ENCODE peak calls at places on chromosomes 6 and 20, in nine cellular contexts. One of them, this sample, is unnamed.

GRCh38 chr20:48198951-48199431 is 413.7 kb upstream of the SULF2 start:
- DNase-seq in activated naive CD4-positive, alpha-beta T cell treated with anti-CD3 and anti-CD28 coated beads, Interleukin-2, amount 50 U/mL, for 16 hours: no peak
- DNase-seq in mesendoderm: no peak
- DNase-seq in glutamatergic neuron: no peak
- DNase-seq in right cardiac atrium: no peak
- DNase-seq in mucosa of gallbladder: no peak
- DNase-seq in stimulated activated CD4-positive, alpha-beta T cell treated with anti-CD3 and anti-CD28 coated beads, Interleukin-1b, Interleukin-23, amount 100 ng/mL, for 4 hours: no peak
- DNase-seq in pancreas: no peak
- DNase-seq in cardiac fibroblast: no peak
- DNase-seq in this sample: no peak

GRCh38 chr6:3194535-3195376 is 32.7 kb downstream of the TUBB2B start:
- DNase-seq in pancreas: no peak
- DNase-seq in right cardiac atrium: no peak
- DNase-seq in glutamatergic neuron: peak
- DNase-seq in mucosa of gallbladder: no peak
- DNase-seq in stimulated activated CD4-positive, alpha-beta T cell treated with anti-CD3 and anti-CD28 coated beads, Interleukin-1b, Interleukin-23, amount 100 ng/mL, for 4 hours: no peak
- DNase-seq in activated naive CD4-positive, alpha-beta T cell treated with anti-CD3 and anti-CD28 coated beads, Interleukin-2, amount 50 U/mL, for 16 hours: no peak
- DNase-seq in cardiac fibroblast: peak
- DNase-seq in mesendoderm: peak
- DNase-seq in this sample: no peak

GRCh38 chr6:25068866-25069265 is 133.1 kb upstream of the RIPOR2 start:
- DNase-seq in glutamatergic neuron: no peak
- DNase-seq in right cardiac atrium: no peak
- DNase-seq in mucosa of gallbladder: no peak
- DNase-seq in mesendoderm: no peak
- DNase-seq in activated naive CD4-positive, alpha-beta T cell treated with anti-CD3 and anti-CD28 coated beads, Interleukin-2, amount 50 U/mL, for 16 hours: no peak
- DNase-seq in cardiac fibroblast: no peak
- DNase-seq in stimulated activated CD4-positive, alpha-beta T cell treated with anti-CD3 and anti-CD28 coated beads, Interleukin-1b, Interleukin-23, amount 100 ng/mL, for 4 hours: no peak
- DNase-seq in pancreas: no peak
- DNase-seq in this sample: no peak

GRCh38 chr6:3869284-3869631 is 20.1 kb downstream of the FAM50B start:
- DNase-seq in mesendoderm: no peak
- DNase-seq in pancreas: no peak
- DNase-seq in mucosa of gallbladder: no peak
- DNase-seq in glutamatergic neuron: no peak
- DNase-seq in right cardiac atrium: no peak
- DNase-seq in activated naive CD4-positive, alpha-beta T cell treated with anti-CD3 and anti-CD28 coated beads, Interleukin-2, amount 50 U/mL, for 16 hours: no peak
- DNase-seq in stimulated activated CD4-positive, alpha-beta T cell treated with anti-CD3 and anti-CD28 coated beads, Interleukin-1b, Interleukin-23, amount 100 ng/mL, for 4 hours: no peak
- DNase-seq in cardiac fibroblast: no peak
- DNase-seq in this sample: no peak

GRCh38 chr20:25336561-25337422 is 53.8 kb downstream of the ABHD12 start:
- DNase-seq in mesendoderm: peak
- DNase-seq in right cardiac atrium: no peak
- DNase-seq in activated naive CD4-positive, alpha-beta T cell treated with anti-CD3 and anti-CD28 coated beads, Interleukin-2, amount 50 U/mL, for 16 hours: no peak
- DNase-seq in cardiac fibroblast: peak
- DNase-seq in mucosa of gallbladder: no peak
- DNase-seq in pancreas: peak
- DNase-seq in glutamatergic neuron: no peak
- DNase-seq in stimulated activated CD4-positive, alpha-beta T cell treated with anti-CD3 and anti-CD28 coated beads, Interleukin-1b, Interleukin-23, amount 100 ng/mL, for 4 hours: no peak
- DNase-seq in this sample: no peak

GRCh38 chr6:166525567-166525966 is 60.9 kb downstream of the RAMACL start:
- DNase-seq in mucosa of gallbladder: no peak
- DNase-seq in pancreas: no peak
- DNase-seq in glutamatergic neuron: no peak
- DNase-seq in cardiac fibroblast: no peak
- DNase-seq in stimulated activated CD4-positive, alpha-beta T cell treated with anti-CD3 and anti-CD28 coated beads, Interleukin-1b, Interleukin-23, amount 100 ng/mL, for 4 hours: no peak
- DNase-seq in mesendoderm: no peak
- DNase-seq in right cardiac atrium: no peak
- DNase-seq in activated naive CD4-positive, alpha-beta T cell treated with anti-CD3 and anti-CD28 coated beads, Interleukin-2, amount 50 U/mL, for 16 hours: no peak
- DNase-seq in this sample: no peak

GRCh38 chr20:33110147-33110825 is 30.8 kb downstream of the BPIFB4 start:
- DNase-seq in activated naive CD4-positive, alpha-beta T cell treated with anti-CD3 and anti-CD28 coated beads, Interleukin-2, amount 50 U/mL, for 16 hours: no peak
- DNase-seq in cardiac fibroblast: no peak
- DNase-seq in mucosa of gallbladder: no peak
- DNase-seq in pancreas: no peak
- DNase-seq in right cardiac atrium: no peak
- DNase-seq in stimulated activated CD4-positive, alpha-beta T cell treated with anti-CD3 and anti-CD28 coated beads, Interleukin-1b, Interleukin-23, amount 100 ng/mL, for 4 hours: no peak
- DNase-seq in glutamatergic neuron: no peak
- DNase-seq in mesendoderm: no peak
- DNase-seq in this sample: no peak

GRCh38 chr6:33746651-33747100 is at the start of gene IP6K3:
- DNase-seq in mesendoderm: no peak
- DNase-seq in glutamatergic neuron: peak
- DNase-seq in right cardiac atrium: peak
- DNase-seq in activated naive CD4-positive, alpha-beta T cell treated with anti-CD3 and anti-CD28 coated beads, Interleukin-2, amount 50 U/mL, for 16 hours: no peak
- DNase-seq in pancreas: no peak
- DNase-seq in cardiac fibroblast: no peak
- DNase-seq in stimulated activated CD4-positive, alpha-beta T cell treated with anti-CD3 and anti-CD28 coated beads, Interleukin-1b, Interleukin-23, amount 100 ng/mL, for 4 hours: no peak
- DNase-seq in mucosa of gallbladder: no peak
- DNase-seq in this sample: no peak

GRCh38 chr6:24883618-24884017 is 52.1 kb downstream of the RIPOR2 start:
- DNase-seq in right cardiac atrium: no peak
- DNase-seq in stimulated activated CD4-positive, alpha-beta T cell treated with anti-CD3 and anti-CD28 coated beads, Interleukin-1b, Interleukin-23, amount 100 ng/mL, for 4 hours: no peak
- DNase-seq in pancreas: no peak
- DNase-seq in activated naive CD4-positive, alpha-beta T cell treated with anti-CD3 and anti-CD28 coated beads, Interleukin-2, amount 50 U/mL, for 16 hours: peak
- DNase-seq in cardiac fibroblast: peak
- DNase-seq in mesendoderm: no peak
- DNase-seq in glutamatergic neuron: no peak
- DNase-seq in mucosa of gallbladder: no peak
- DNase-seq in this sample: peak

GRCh38 chr6:79249136-79249535 is 14.7 kb upstream of the HMGN3 start:
- DNase-seq in stimulated activated CD4-positive, alpha-beta T cell treated with anti-CD3 and anti-CD28 coated beads, Interleukin-1b, Interleukin-23, amount 100 ng/mL, for 4 hours: no peak
- DNase-seq in activated naive CD4-positive, alpha-beta T cell treated with anti-CD3 and anti-CD28 coated beads, Interleukin-2, amount 50 U/mL, for 16 hours: no peak
- DNase-seq in cardiac fibroblast: no peak
- DNase-seq in glutamatergic neuron: no peak
- DNase-seq in mesendoderm: no peak
- DNase-seq in pancreas: no peak
- DNase-seq in mucosa of gallbladder: no peak
- DNase-seq in right cardiac atrium: no peak
- DNase-seq in this sample: no peak

GRCh38 chr6:164398647-164399046 is 910.8 kb downstream of the C6orf118 start:
- DNase-seq in mucosa of gallbladder: no peak
- DNase-seq in glutamatergic neuron: no peak
- DNase-seq in mesendoderm: no peak
- DNase-seq in right cardiac atrium: no peak
- DNase-seq in stimulated activated CD4-positive, alpha-beta T cell treated with anti-CD3 and anti-CD28 coated beads, Interleukin-1b, Interleukin-23, amount 100 ng/mL, for 4 hours: no peak
- DNase-seq in cardiac fibroblast: peak
- DNase-seq in pancreas: no peak
- DNase-seq in activated naive CD4-positive, alpha-beta T cell treated with anti-CD3 and anti-CD28 coated beads, Interleukin-2, amount 50 U/mL, for 16 hours: no peak
- DNase-seq in this sample: no peak

GRCh38 chr6:30600576-30600975 is 16.5 kb downstream of the PPP1R10 start:
- DNase-seq in activated naive CD4-positive, alpha-beta T cell treated with anti-CD3 and anti-CD28 coated beads, Interleukin-2, amount 50 U/mL, for 16 hours: no peak
- DNase-seq in cardiac fibroblast: no peak
- DNase-seq in mesendoderm: no peak
- DNase-seq in pancreas: no peak
- DNase-seq in stimulated activated CD4-positive, alpha-beta T cell treated with anti-CD3 and anti-CD28 coated beads, Interleukin-1b, Interleukin-23, amount 100 ng/mL, for 4 hours: no peak
- DNase-seq in glutamatergic neuron: no peak
- DNase-seq in mucosa of gallbladder: no peak
- DNase-seq in right cardiac atrium: peak
- DNase-seq in this sample: no peak

GRCh38 chr6:75230484-75231325 is 12.9 kb downstream of the COX7A2 start:
- DNase-seq in mesendoderm: peak
- DNase-seq in mucosa of gallbladder: no peak
- DNase-seq in glutamatergic neuron: peak
- DNase-seq in activated naive CD4-positive, alpha-beta T cell treated with anti-CD3 and anti-CD28 coated beads, Interleukin-2, amount 50 U/mL, for 16 hours: no peak
- DNase-seq in right cardiac atrium: no peak
- DNase-seq in cardiac fibroblast: peak
- DNase-seq in stimulated activated CD4-positive, alpha-beta T cell treated with anti-CD3 and anti-CD28 coated beads, Interleukin-1b, Interleukin-23, amount 100 ng/mL, for 4 hours: no peak
- DNase-seq in pancreas: peak
- DNase-seq in this sample: peak

GRCh38 chr20:668638-669037 is 7.0 kb downstream of the SCRT2 start:
- DNase-seq in activated naive CD4-positive, alpha-beta T cell treated with anti-CD3 and anti-CD28 coated beads, Interleukin-2, amount 50 U/mL, for 16 hours: no peak
- DNase-seq in cardiac fibroblast: no peak
- DNase-seq in mesendoderm: no peak
- DNase-seq in right cardiac atrium: no peak
- DNase-seq in stimulated activated CD4-positive, alpha-beta T cell treated with anti-CD3 and anti-CD28 coated beads, Interleukin-1b, Interleukin-23, amount 100 ng/mL, for 4 hours: no peak
- DNase-seq in mucosa of gallbladder: no peak
- DNase-seq in pancreas: no peak
- DNase-seq in glutamatergic neuron: no peak
- DNase-seq in this sample: no peak

GRCh38 chr20:32845786-32846185 is 12.9 kb upstream of the EFCAB8 start:
- DNase-seq in stimulated activated CD4-positive, alpha-beta T cell treated with anti-CD3 and anti-CD28 coated beads, Interleukin-1b, Interleukin-23, amount 100 ng/mL, for 4 hours: no peak
- DNase-seq in pancreas: no peak
- DNase-seq in mucosa of gallbladder: no peak
- DNase-seq in glutamatergic neuron: no peak
- DNase-seq in right cardiac atrium: no peak
- DNase-seq in mesendoderm: no peak
- DNase-seq in activated naive CD4-positive, alpha-beta T cell treated with anti-CD3 and anti-CD28 coated beads, Interleukin-2, amount 50 U/mL, for 16 hours: no peak
- DNase-seq in cardiac fibroblast: no peak
- DNase-seq in this sample: no peak

GRCh38 chr6:3421763-3422456 is 34.9 kb downstream of the SLC22A23 start:
- DNase-seq in mucosa of gallbladder: no peak
- DNase-seq in right cardiac atrium: no peak
- DNase-seq in pancreas: no peak
- DNase-seq in cardiac fibroblast: peak
- DNase-seq in activated naive CD4-positive, alpha-beta T cell treated with anti-CD3 and anti-CD28 coated beads, Interleukin-2, amount 50 U/mL, for 16 hours: no peak
- DNase-seq in mesendoderm: no peak
- DNase-seq in stimulated activated CD4-positive, alpha-beta T cell treated with anti-CD3 and anti-CD28 coated beads, Interleukin-1b, Interleukin-23, amount 100 ng/mL, for 4 hours: no peak
- DNase-seq in glutamatergic neuron: no peak
- DNase-seq in this sample: peak

GRCh38 chr6:36592221-36592655 is 1.9 kb upstream of the SRSF3 start:
- DNase-seq in right cardiac atrium: no peak
- DNase-seq in mesendoderm: no peak
- DNase-seq in activated naive CD4-positive, alpha-beta T cell treated with anti-CD3 and anti-CD28 coated beads, Interleukin-2, amount 50 U/mL, for 16 hours: no peak
- DNase-seq in glutamatergic neuron: no peak
- DNase-seq in cardiac fibroblast: no peak
- DNase-seq in mucosa of gallbladder: no peak
- DNase-seq in stimulated activated CD4-positive, alpha-beta T cell treated with anti-CD3 and anti-CD28 coated beads, Interleukin-1b, Interleukin-23, amount 100 ng/mL, for 4 hours: no peak
- DNase-seq in pancreas: no peak
- DNase-seq in this sample: no peak

GRCh38 chr6:47168176-47168575 is 126.0 kb upstream of the ADGRF1 start:
- DNase-seq in mucosa of gallbladder: no peak
- DNase-seq in glutamatergic neuron: no peak
- DNase-seq in cardiac fibroblast: peak
- DNase-seq in stimulated activated CD4-positive, alpha-beta T cell treated with anti-CD3 and anti-CD28 coated beads, Interleukin-1b, Interleukin-23, amount 100 ng/mL, for 4 hours: no peak
- DNase-seq in mesendoderm: peak
- DNase-seq in activated naive CD4-positive, alpha-beta T cell treated with anti-CD3 and anti-CD28 coated beads, Interleukin-2, amount 50 U/mL, for 16 hours: no peak
- DNase-seq in pancreas: no peak
- DNase-seq in right cardiac atrium: peak
- DNase-seq in this sample: peak

GRCh38 chr20:58457083-58457680 is 58.0 kb downstream of the APCDD1L start:
- DNase-seq in cardiac fibroblast: peak
- DNase-seq in stimulated activated CD4-positive, alpha-beta T cell treated with anti-CD3 and anti-CD28 coated beads, Interleukin-1b, Interleukin-23, amount 100 ng/mL, for 4 hours: no peak
- DNase-seq in activated naive CD4-positive, alpha-beta T cell treated with anti-CD3 and anti-CD28 coated beads, Interleukin-2, amount 50 U/mL, for 16 hours: no peak
- DNase-seq in mesendoderm: no peak
- DNase-seq in right cardiac atrium: no peak
- DNase-seq in pancreas: no peak
- DNase-seq in mucosa of gallbladder: no peak
- DNase-seq in glutamatergic neuron: no peak
- DNase-seq in this sample: no peak

GRCh38 chr6:15528870-15529269 is 134.0 kb downstream of the DTNBP1 start:
- DNase-seq in cardiac fibroblast: no peak
- DNase-seq in activated naive CD4-positive, alpha-beta T cell treated with anti-CD3 and anti-CD28 coated beads, Interleukin-2, amount 50 U/mL, for 16 hours: no peak
- DNase-seq in mucosa of gallbladder: peak
- DNase-seq in glutamatergic neuron: no peak
- DNase-seq in mesendoderm: no peak
- DNase-seq in right cardiac atrium: no peak
- DNase-seq in pancreas: no peak
- DNase-seq in stimulated activated CD4-positive, alpha-beta T cell treated with anti-CD3 and anti-CD28 coated beads, Interleukin-1b, Interleukin-23, amount 100 ng/mL, for 4 hours: no peak
- DNase-seq in this sample: no peak

GRCh38 chr6:159074866-159075265 is 30.1 kb upstream of the TAGAP start:
- DNase-seq in right cardiac atrium: no peak
- DNase-seq in pancreas: no peak
- DNase-seq in stimulated activated CD4-positive, alpha-beta T cell treated with anti-CD3 and anti-CD28 coated beads, Interleukin-1b, Interleukin-23, amount 100 ng/mL, for 4 hours: no peak
- DNase-seq in mucosa of gallbladder: no peak
- DNase-seq in activated naive CD4-positive, alpha-beta T cell treated with anti-CD3 and anti-CD28 coated beads, Interleukin-2, amount 50 U/mL, for 16 hours: no peak
- DNase-seq in mesendoderm: no peak
- DNase-seq in glutamatergic neuron: no peak
- DNase-seq in cardiac fibroblast: no peak
- DNase-seq in this sample: no peak

GRCh38 chr20:45407067-45407745 is 883 bp upstream of the DBNDD2 start:
- DNase-seq in activated naive CD4-positive, alpha-beta T cell treated with anti-CD3 and anti-CD28 coated beads, Interleukin-2, amount 50 U/mL, for 16 hours: no peak
- DNase-seq in stimulated activated CD4-positive, alpha-beta T cell treated with anti-CD3 and anti-CD28 coated beads, Interleukin-1b, Interleukin-23, amount 100 ng/mL, for 4 hours: peak
- DNase-seq in glutamatergic neuron: peak
- DNase-seq in cardiac fibroblast: peak
- DNase-seq in mesendoderm: peak
- DNase-seq in mucosa of gallbladder: peak
- DNase-seq in pancreas: no peak
- DNase-seq in right cardiac atrium: peak
- DNase-seq in this sample: no peak

GRCh38 chr6:54929245-54929909 is 82.8 kb downstream of the FAM83B start:
- DNase-seq in right cardiac atrium: no peak
- DNase-seq in stimulated activated CD4-positive, alpha-beta T cell treated with anti-CD3 and anti-CD28 coated beads, Interleukin-1b, Interleukin-23, amount 100 ng/mL, for 4 hours: no peak
- DNase-seq in activated naive CD4-positive, alpha-beta T cell treated with anti-CD3 and anti-CD28 coated beads, Interleukin-2, amount 50 U/mL, for 16 hours: no peak
- DNase-seq in mucosa of gallbladder: no peak
- DNase-seq in glutamatergic neuron: no peak
- DNase-seq in pancreas: no peak
- DNase-seq in mesendoderm: no peak
- DNase-seq in cardiac fibroblast: no peak
- DNase-seq in this sample: no peak

GRCh38 chr6:6858533-6858982 is 249.2 kb upstream of the RREB1 start:
- DNase-seq in stimulated activated CD4-positive, alpha-beta T cell treated with anti-CD3 and anti-CD28 coated beads, Interleukin-1b, Interleukin-23, amount 100 ng/mL, for 4 hours: no peak
- DNase-seq in mesendoderm: no peak
- DNase-seq in right cardiac atrium: no peak
- DNase-seq in mucosa of gallbladder: no peak
- DNase-seq in glutamatergic neuron: no peak
- DNase-seq in activated naive CD4-positive, alpha-beta T cell treated with anti-CD3 and anti-CD28 coated beads, Interleukin-2, amount 50 U/mL, for 16 hours: no peak
- DNase-seq in pancreas: no peak
- DNase-seq in cardiac fibroblast: no peak
- DNase-seq in this sample: no peak

GRCh38 chr20:5735845-5736530 is 14.2 kb upstream of the SHLD1 start:
- DNase-seq in pancreas: no peak
- DNase-seq in mesendoderm: no peak
- DNase-seq in cardiac fibroblast: no peak
- DNase-seq in activated naive CD4-positive, alpha-beta T cell treated with anti-CD3 and anti-CD28 coated beads, Interleukin-2, amount 50 U/mL, for 16 hours: no peak
- DNase-seq in mucosa of gallbladder: no peak
- DNase-seq in stimulated activated CD4-positive, alpha-beta T cell treated with anti-CD3 and anti-CD28 coated beads, Interleukin-1b, Interleukin-23, amount 100 ng/mL, for 4 hours: no peak
- DNase-seq in glutamatergic neuron: no peak
- DNase-seq in right cardiac atrium: no peak
- DNase-seq in this sample: no peak

GRCh38 chr6:16519265-16520242 is 241.7 kb downstream of the ATXN1 start:
- DNase-seq in activated naive CD4-positive, alpha-beta T cell treated with anti-CD3 and anti-CD28 coated beads, Interleukin-2, amount 50 U/mL, for 16 hours: no peak
- DNase-seq in glutamatergic neuron: no peak
- DNase-seq in cardiac fibroblast: no peak
- DNase-seq in stimulated activated CD4-positive, alpha-beta T cell treated with anti-CD3 and anti-CD28 coated beads, Interleukin-1b, Interleukin-23, amount 100 ng/mL, for 4 hours: no peak
- DNase-seq in mucosa of gallbladder: no peak
- DNase-seq in pancreas: peak
- DNase-seq in right cardiac atrium: no peak
- DNase-seq in mesendoderm: peak
- DNase-seq in this sample: no peak

GRCh38 chr20:11379257-11380011 is 538.3 kb upstream of the BTBD3 start:
- DNase-seq in cardiac fibroblast: no peak
- DNase-seq in activated naive CD4-positive, alpha-beta T cell treated with anti-CD3 and anti-CD28 coated beads, Interleukin-2, amount 50 U/mL, for 16 hours: no peak
- DNase-seq in right cardiac atrium: peak
- DNase-seq in pancreas: no peak
- DNase-seq in mucosa of gallbladder: no peak
- DNase-seq in stimulated activated CD4-positive, alpha-beta T cell treated with anti-CD3 and anti-CD28 coated beads, Interleukin-1b, Interleukin-23, amount 100 ng/mL, for 4 hours: no peak
- DNase-seq in mesendoderm: peak
- DNase-seq in glutamatergic neuron: peak
- DNase-seq in this sample: no peak

GRCh38 chr6:126947070-126947469 is 171.4 kb upstream of the RSPO3 start:
- DNase-seq in mucosa of gallbladder: peak
- DNase-seq in mesendoderm: no peak
- DNase-seq in cardiac fibroblast: peak
- DNase-seq in activated naive CD4-positive, alpha-beta T cell treated with anti-CD3 and anti-CD28 coated beads, Interleukin-2, amount 50 U/mL, for 16 hours: no peak
- DNase-seq in glutamatergic neuron: no peak
- DNase-seq in right cardiac atrium: peak
- DNase-seq in pancreas: no peak
- DNase-seq in stimulated activated CD4-positive, alpha-beta T cell treated with anti-CD3 and anti-CD28 coated beads, Interleukin-1b, Interleukin-23, amount 100 ng/mL, for 4 hours: no peak
- DNase-seq in this sample: peak

This sample was measured in MG63.